ENCODE peak calls at places on chromosomes 6 and 20, in five cellular contexts. T is breast epithelium, W is heart right ventricle, Y is GM23338, C is foreskin fibroblast. B is an unnamed sample.

GRCh38 chr6:33546766-33547165 is 33.3 kb downstream of the BAK1 start:
- DNase-seq in Y (no peak), C (no peak), W (no peak), T (no peak), B (no peak)

GRCh38 chr20:9220874-9221547 is 152.1 kb downstream of the PLCB4 start:
- DNase-seq in C (peak), Y (peak), T (no peak), W (peak), B (no peak)

GRCh38 chr20:18132663-18133062 is 5.0 kb upstream of the KAT14 start:
- DNase-seq in T (no peak), W (no peak), Y (no peak), C (no peak), B (no peak)

GRCh38 chr20:8530022-8530421 is 398.0 kb downstream of the PLCB1 start:
- DNase-seq in Y (no peak), W (no peak), T (no peak), C (no peak), B (no peak)

GRCh38 chr6:23547851-23548250 is 578.2 kb upstream of the NRSN1 start:
- DNase-seq in T (no peak), W (no peak), Y (peak), C (no peak), B (no peak)

GRCh38 chr20:23049933-23050838 is 714 bp upstream of the THBD start:
- DNase-seq in W (peak), C (peak), Y (peak), T (peak), B (no peak)

GRCh38 chr6:79307321-79308036 is 73.0 kb upstream of the HMGN3 start:
- DNase-seq in C (peak), Y (no peak), W (no peak), T (no peak), B (no peak)

GRCh38 chr6:154731296-154732218 is 1.7 kb upstream of the SCAF8 start:
- DNase-seq in C (no peak), Y (peak), W (no peak), T (no peak), B (no peak)

GRCh38 chr20:45044084-45044573 is 56.8 kb downstream of the KCNS1 start:
- DNase-seq in T (no peak), W (peak), C (peak), Y (peak), B (no peak)

GRCh38 chr20:3828798-3829197 is 8.5 kb downstream of the AP5S1 start:
- DNase-seq in W (no peak), Y (no peak), C (no peak), T (no peak), B (no peak)

GRCh38 chr6:95186710-95187109 is 390.6 kb upstream of the MANEA start:
- DNase-seq in C (no peak), W (no peak), Y (no peak), T (no peak), B (no peak)

GRCh38 chr20:38674178-38675133 is 49.8 kb upstream of the SLC32A1 start:
- DNase-seq in C (peak), W (peak), T (no peak), Y (peak), B (peak)

GRCh38 chr6:37456816-37457560 is 24.0 kb downstream of the CMTR1 start:
- DNase-seq in C (peak), T (no peak), W (no peak), Y (no peak), B (no peak)

GRCh38 chr6:106997392-106998257 is 23.1 kb upstream of the CD24 start:
- DNase-seq in T (peak), Y (peak), C (peak), W (no peak), B (no peak)

GRCh38 chr20:7031222-7031621 is 263.7 kb downstream of the BMP2 start:
- DNase-seq in C (no peak), Y (peak), T (no peak), W (no peak), B (no peak)

GRCh38 chr6:30918675-30919074 is 4.6 kb downstream of the VARS2 start:
- DNase-seq in C (no peak), T (no peak), W (no peak), Y (no peak), B (no peak)

GRCh38 chr20:45104786-45105185 is 3.9 kb upstream of the KCNS1 start:
- DNase-seq in Y (no peak), C (no peak), W (no peak), T (no peak), B (no peak)

GRCh38 chr6:168414696-168415095 is 26.3 kb upstream of the SMOC2 start:
- DNase-seq in C (no peak), Y (no peak), T (no peak), W (no peak), B (no peak)

GRCh38 chr6:4644962-4645361 is 131.2 kb upstream of the CDYL start:
- DNase-seq in Y (no peak), T (no peak), W (no peak), C (no peak), B (no peak)

GRCh38 chr6:85580878-85581267 is 12.8 kb downstream of the SNX14 start:
- DNase-seq in T (no peak), W (peak), Y (peak), C (peak), B (no peak)

GRCh38 chr20:47701612-47702011 is 83.7 kb downstream of the SULF2 start:
- DNase-seq in T (no peak), Y (no peak), W (no peak), C (no peak), B (no peak)

GRCh38 chr6:169131356-169131755 is 122.3 kb downstream of the THBS2 start:
- DNase-seq in T (no peak), C (no peak), Y (no peak), W (no peak), B (no peak)

GRCh38 chr20:15236812-15237211 is 899.4 kb upstream of the FLRT3 start:
- DNase-seq in T (no peak), Y (peak), C (peak), W (no peak), B (no peak)

GRCh38 chr6:127204278-127204677 is 62.4 kb upstream of the RNF146 start:
- DNase-seq in W (no peak), C (no peak), Y (no peak), T (no peak), B (no peak)

GRCh38 chr20:49313271-49313670 is 35.4 kb upstream of the ZNFX1 start:
- DNase-seq in C (no peak), T (no peak), Y (no peak), W (no peak), B (no peak)

GRCh38 chr20:4956200-4956810 is 45.0 kb downstream of the SLC23A2 start:
- DNase-seq in T (no peak), C (peak), W (no peak), Y (peak), B (no peak)

GRCh38 chr6:135095716-135096115 is 41.1 kb upstream of the HBS1L start:
- DNase-seq in C (no peak), T (no peak), Y (no peak), W (no peak), B (no peak)

GRCh38 chr6:133166706-133167105 is 74.5 kb upstream of the EYA4 start:
- DNase-seq in Y (no peak), W (no peak), T (no peak), C (no peak), B (no peak)

GRCh38 chr6:53335224-53335994 is 13.3 kb downstream of the ELOVL5 start:
- DNase-seq in Y (peak), T (no peak), C (no peak), W (peak), B (no peak)

GRCh38 chr6:67009818-67010217 is 1302.8 kb upstream of the EYS start:
- DNase-seq in T (no peak), C (no peak), Y (peak), W (no peak), B (no peak)

DNA sequence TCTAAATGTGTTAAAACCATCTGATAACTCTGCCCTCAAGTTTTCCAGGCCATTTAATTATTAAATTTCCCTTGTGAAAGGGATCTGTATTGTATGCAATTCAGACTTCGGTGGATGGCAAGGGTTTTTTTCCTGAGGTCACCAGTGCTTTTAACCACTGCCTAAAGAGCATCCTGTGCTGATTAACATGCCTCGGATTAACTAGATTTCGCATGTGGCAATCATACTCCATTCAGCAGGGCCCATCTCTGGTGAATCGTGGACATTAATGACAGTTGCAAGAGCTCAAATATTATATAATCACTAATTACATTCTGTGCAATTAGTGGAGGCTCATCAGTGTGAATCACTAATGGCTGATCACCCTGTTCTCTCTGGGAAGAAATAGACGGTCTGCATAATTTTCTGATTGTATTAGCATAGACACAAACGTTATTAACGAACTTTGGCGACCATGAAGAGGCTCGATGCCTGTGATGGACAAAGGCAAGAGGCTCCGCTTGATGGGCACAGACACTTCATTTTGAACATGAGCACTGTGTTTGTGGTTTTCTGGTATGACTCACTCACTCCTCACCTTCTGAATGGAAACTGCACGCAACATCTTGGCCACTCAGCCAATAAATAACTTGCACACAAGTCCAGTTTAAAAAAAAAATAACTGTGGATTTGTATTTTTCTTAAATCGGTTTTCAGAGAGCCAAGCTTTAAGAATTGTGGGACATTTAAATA is 31.4 kb downstream of the LINC00237 start:
- DNase-seq in C (no peak), W (no peak), Y (no peak), T (no peak), B (no peak)
- TF ChIP-seq CTCF in C (no peak), W (no peak), Y (no peak), T (no peak), B (no peak)

DNA sequence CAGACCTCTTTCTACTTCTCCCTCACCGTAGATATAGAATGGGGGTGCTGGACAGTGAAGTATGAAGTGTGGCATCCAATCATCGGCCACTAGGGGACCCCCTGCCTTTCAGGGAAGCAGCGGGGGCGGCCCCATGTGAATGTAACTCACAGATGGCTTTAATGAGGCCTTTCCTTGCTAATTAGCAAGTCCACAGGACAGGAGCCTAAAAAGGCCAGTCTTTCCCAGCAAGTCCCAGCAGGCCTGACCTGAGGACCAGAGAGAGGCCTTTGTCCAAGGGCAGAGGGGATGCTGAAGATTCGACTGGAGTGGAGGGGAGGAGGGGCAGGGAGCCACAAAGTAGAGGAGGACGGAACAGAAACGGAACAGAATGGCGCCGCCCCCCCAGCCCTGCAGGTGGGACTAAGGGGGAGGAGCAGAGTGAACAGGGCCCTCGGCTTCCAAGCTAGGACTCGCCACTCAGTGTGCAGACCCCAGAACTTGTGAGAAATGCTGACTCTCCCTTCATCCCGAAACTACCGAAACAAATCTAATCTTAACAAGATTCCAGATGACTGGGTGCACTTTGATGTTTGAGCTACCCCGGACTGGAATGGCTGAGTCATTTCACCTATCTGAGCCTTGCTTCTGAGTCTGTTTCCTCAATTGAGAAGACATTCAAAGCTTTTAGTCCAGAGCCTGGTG is 5.8 kb downstream of the C6orf132 start:
- DNase-seq in T (no peak), Y (peak), W (no peak), C (peak), B (no peak)
- TF ChIP-seq CTCF in T (no peak), Y (peak), W (peak), C (peak), B (peak)

GRCh38 chr20:24138951-24139350 is 150.4 kb upstream of the GGTLC1 start:
- DNase-seq in T (no peak), W (no peak), Y (no peak), C (no peak), B (no peak)

GRCh38 chr20:24134930-24135329 is 146.4 kb upstream of the GGTLC1 start:
- DNase-seq in T (no peak), W (no peak), Y (no peak), C (no peak), B (no peak)

GRCh38 chr20:24135786-24136185 is 147.2 kb upstream of the GGTLC1 start:
- DNase-seq in T (no peak), Y (no peak), C (no peak), W (no peak), B (no peak)

GRCh38 chr20:24138126-24138857 is 149.7 kb upstream of the GGTLC1 start:
- DNase-seq in T (no peak), Y (no peak), W (no peak), C (no peak), B (no peak)

DNA sequence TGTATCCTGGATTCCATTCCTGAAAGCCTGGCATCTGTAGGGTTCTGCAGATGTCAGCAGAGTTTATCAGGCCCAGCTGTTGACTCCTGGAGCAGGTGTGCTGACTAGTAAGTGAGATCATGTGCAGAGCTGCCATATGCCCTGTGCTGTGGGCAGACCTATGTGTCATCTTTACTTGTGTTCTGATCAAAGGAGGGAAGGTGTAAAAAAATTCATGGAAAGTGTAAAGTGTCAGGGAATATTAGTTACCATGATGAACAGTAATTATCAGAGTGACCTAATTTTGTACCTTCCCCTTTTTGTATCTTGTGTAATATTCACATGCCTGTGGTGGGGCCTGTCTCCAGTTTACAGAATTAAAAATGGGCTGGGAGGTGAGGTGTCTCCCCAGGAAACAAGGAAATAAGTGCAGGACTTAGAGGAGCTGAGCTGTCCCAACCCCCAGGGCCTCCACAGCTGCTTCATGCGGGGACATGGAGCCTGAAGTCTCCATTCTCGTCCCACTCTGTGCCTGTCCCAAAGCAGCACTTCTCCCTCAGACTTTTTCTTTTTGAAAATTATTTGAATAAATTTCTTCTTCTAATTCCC is 148.2 kb upstream of the GGTLC1 start:
- DNase-seq in T (no peak), Y (no peak), C (no peak), W (no peak), B (no peak)
- TF ChIP-seq CTCF in T (no peak), Y (no peak), C (no peak), W (no peak), B (no peak)

DNA sequence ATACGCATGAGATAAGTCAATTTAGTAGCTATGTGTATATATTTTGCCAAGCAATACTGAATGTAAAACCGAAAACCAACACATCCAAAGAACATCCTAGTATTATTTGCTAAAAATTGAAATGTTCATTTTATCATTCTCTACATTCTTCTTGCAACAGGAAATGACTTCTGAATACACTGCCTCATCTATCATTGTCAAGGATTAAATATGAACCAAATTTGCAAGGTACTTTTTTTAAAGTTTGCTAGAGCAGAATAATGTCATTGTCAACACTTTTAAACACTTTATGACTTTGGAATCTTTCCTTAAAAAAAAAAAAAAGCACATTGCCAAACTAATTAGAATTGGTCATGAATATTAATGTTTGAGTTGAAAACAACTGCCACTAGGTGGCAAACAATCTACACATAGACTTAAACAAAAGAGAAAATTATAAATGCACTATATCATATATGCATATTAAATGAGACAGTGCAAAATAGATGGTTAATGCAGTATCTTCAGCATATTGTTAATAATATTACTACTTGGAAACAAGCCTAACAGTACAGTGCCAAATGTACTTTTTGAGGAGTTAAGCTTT is 32.5 kb upstream of the TMEM244 start:
- DNase-seq in W (no peak), C (no peak), T (no peak), Y (no peak), B (no peak)
- TF ChIP-seq CTCF in W (peak), C (no peak), T (no peak), Y (no peak), B (peak)

GRCh38 chr6:140538926-140539325 is 1164.5 kb upstream of the CITED2 start:
- DNase-seq in C (no peak), W (no peak), Y (peak), T (no peak), B (no peak)
- TF ChIP-seq CTCF in C (peak), W (no peak), Y (peak), T (no peak), B (peak)

GRCh38 chr6:90294989-90295853 is 1.4 kb downstream of the BACH2 start:
- DNase-seq in W (peak), Y (peak), T (no peak), C (peak), B (no peak)
- TF ChIP-seq CTCF in W (peak), Y (no peak), T (peak), C (peak), B (peak)

DNA sequence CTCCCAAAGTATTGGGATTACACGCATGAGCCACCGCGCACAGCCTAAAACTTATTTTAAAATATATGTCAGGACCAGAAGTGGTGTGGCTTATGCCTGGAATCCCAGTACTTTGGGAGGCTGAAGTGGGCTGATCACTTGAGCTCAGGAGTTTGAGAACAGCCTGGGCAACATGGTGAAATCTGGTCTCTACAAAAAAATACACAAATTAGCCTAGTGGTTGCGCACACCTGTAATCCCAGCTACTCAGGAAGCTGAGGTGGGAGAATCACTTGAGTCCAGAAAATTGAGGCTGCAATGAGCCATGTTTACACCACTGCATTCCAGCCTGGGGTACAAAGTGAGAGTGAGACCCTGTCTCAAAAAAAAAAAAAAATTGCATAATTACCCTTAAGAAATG is 13.7 kb downstream of the PXT1 start:
- DNase-seq in C (no peak), Y (no peak), W (no peak), T (no peak), B (no peak)
- TF ChIP-seq CTCF in C (peak), Y (peak), W (peak), T (no peak), B (no peak)

DNA sequence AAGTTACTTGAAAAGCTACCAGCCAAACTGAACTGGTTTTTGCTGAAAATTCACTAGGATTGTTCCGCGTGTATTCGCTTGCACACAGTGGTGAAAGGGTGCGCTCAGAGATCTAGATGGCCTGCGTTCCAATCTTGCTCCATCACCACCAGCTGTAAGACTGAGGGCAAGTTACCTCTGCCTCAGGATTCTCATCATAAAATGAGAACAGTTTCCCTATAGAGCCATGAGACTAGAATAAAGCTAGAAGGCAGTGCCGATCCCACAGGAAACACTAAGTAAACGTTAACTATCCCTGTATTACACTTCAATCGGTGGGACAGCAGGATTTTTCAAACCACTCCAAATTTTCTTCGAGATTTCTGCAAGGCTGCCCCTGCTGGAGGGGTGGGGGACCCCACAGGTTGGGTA is 838 bp downstream of the AHCY start:
- DNase-seq in T (no peak), W (no peak), C (peak), Y (peak), B (no peak)
- TF ChIP-seq CTCF in T (no peak), W (no peak), C (no peak), Y (no peak), B (peak)

B was measured in type B pancreatic cell.